ENCODE peak calls at places on chromosomes 16 and 17, in four cellular contexts. L is psoas muscle, A is HCT116, M is lung. P is an unnamed sample.
A peak's percentile ranks its signal among the peaks of the same experiment; 100 is the strongest.

GRCh38 chr17:10053976-10054551 is 144.3 kb downstream of the GAS7 start:
- DNase-seq in A (no peak), M (no peak), L (no peak), P (no peak)

GRCh38 chr16:85309656-85310587 is 197.7 kb upstream of the CIBAR2 start:
- DNase-seq in M (no peak), A (no peak), L (peak; percentile 87), P (no peak)

GRCh38 chr17:76157759-76158158 is 16.7 kb upstream of the FOXJ1 start:
- DNase-seq in A (no peak), M (no peak), L (no peak), P (no peak)

GRCh38 chr16:62665269-62665668 is 629.0 kb upstream of the CDH8 start:
- DNase-seq in A (no peak), L (no peak), M (no peak), P (no peak)

GRCh38 chr16:50451951-50452508 is 83.2 kb upstream of the BRD7 start:
- DNase-seq in L (no peak), M (no peak), A (no peak), P (no peak)

GRCh38 chr16:8589293-8590160 is 784 bp downstream of the TMEM114 start:
- DNase-seq in L (no peak), M (no peak), A (no peak), P (no peak)

GRCh38 chr16:80703391-80704071 is 100.9 kb downstream of the CDYL2 start:
- DNase-seq in L (no peak), A (no peak), M (peak; percentile 16), P (peak; percentile 77)

GRCh38 chr16:280991-281659 is 734 bp downstream of the ARHGDIG start:
- DNase-seq in L (peak; percentile 50), A (no peak), M (no peak), P (no peak)

GRCh38 chr16:10188236-10188635 is 6.0 kb upstream of the GRIN2A start:
- DNase-seq in A (no peak), M (no peak), L (no peak), P (no peak)

GRCh38 chr17:2171725-2172446 is 117.0 kb downstream of the HIC1 start:
- DNase-seq in L (peak; percentile 78), A (no peak), M (peak; percentile 79), P (no peak)

GRCh38 chr16:11029948-11030347 is 85.6 kb downstream of the CLEC16A start:
- DNase-seq in A (no peak), L (no peak), M (no peak), P (no peak)

GRCh38 chr16:56732832-56733231 is 2.9 kb downstream of the NUP93 start:
- DNase-seq in L (no peak), A (no peak), M (no peak), P (no peak)

GRCh38 chr16:81647527-81647926 is 131.6 kb upstream of the PLCG2 start:
- DNase-seq in M (no peak), L (no peak), A (peak; percentile 76), P (no peak)

GRCh38 chr17:72561680-72562079 is 440.9 kb downstream of the SOX9 start:
- DNase-seq in M (no peak), L (no peak), A (no peak), P (no peak)

GRCh38 chr16:3508736-3509135 is 7.9 kb downstream of the CLUAP1 start:
- DNase-seq in M (no peak), L (no peak), A (no peak), P (no peak)

GRCh38 chr16:69108069-69108904 is 2.8 kb downstream of the HAS3 start:
- DNase-seq in L (no peak), M (no peak), A (no peak), P (no peak)

GRCh38 chr16:69108905-69109252 is 3.4 kb downstream of the HAS3 start:
- DNase-seq in A (no peak), L (no peak), M (no peak), P (no peak)

GRCh38 chr16:69107311-69107962 is 2.0 kb downstream of the HAS3 start:
- DNase-seq in M (peak; percentile 51), L (peak; percentile 61), A (no peak), P (no peak)

GRCh38 chr16:69106491-69107291 is 1.2 kb downstream of the HAS3 start:
- DNase-seq in M (no peak), L (no peak), A (no peak), P (no peak)

DNA sequence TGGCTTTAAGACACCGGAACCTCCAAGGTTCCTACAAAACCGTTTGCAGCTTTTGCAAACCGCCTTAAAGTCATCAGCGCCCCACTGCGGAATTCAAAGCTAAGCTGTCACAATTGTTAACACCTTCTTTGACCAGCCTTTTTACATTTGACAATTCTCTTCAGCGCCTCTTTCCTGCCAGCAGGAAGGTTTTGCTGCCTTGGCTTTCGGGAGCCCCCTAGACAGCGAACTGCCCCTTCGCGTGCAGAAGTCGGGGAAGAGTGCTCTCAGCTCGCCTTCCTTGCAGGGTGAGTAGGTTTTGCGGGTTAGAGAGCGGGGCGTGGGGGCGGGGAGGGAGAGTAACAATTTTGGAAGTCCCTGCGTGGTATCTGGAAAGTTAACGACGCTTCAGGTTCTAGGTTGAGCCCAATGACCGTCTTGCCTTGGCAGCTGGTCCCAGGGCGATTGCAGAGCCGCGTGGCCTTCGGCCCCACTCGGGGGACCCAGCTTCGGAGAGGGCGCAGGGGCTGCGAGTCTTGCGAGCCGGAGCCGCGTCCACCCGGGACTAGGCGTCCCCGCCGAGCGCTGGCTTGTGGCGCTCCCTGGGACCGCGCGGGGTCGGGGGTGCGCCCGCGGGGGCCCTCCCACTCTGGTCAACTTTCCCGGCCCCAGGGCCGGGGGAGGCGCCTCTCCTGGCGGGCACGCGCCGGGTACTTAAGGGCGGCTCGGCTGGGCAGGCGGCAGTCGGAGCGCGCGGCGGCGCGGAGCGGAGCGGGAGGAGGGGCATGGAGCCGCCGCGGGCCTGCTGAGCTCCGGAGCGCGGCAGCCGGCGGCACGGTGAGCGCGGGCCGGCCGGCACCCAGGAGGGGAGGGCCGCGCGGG is at the start of gene HAS3:
- DNase-seq in A (peak; percentile 69), L (peak; percentile 78), M (peak; percentile 71), P (no peak)
- TF ChIP-seq CTCF in A (peak; percentile 88), L (peak; percentile 8), M (peak; percentile 1), P (peak; percentile 55)

GRCh38 chr17:13017623-13018462 is at the start of gene ELAC2:
- DNase-seq in L (peak; percentile 97), M (peak; percentile 98), A (peak; percentile 97), P (peak; percentile 99)
- TF ChIP-seq CTCF in L (peak; percentile 16), M (no peak), A (no peak), P (no peak)

GRCh38 chr17:69523252-69523861 is 108.9 kb downstream of the MAP2K6 start:
- DNase-seq in M (no peak), A (peak; percentile 28), L (no peak), P (no peak)

GRCh38 chr17:69528035-69528434 is 113.5 kb downstream of the MAP2K6 start:
- DNase-seq in M (no peak), L (no peak), A (no peak), P (no peak)

GRCh38 chr17:69524854-69525253 is 110.4 kb downstream of the MAP2K6 start:
- DNase-seq in M (no peak), A (no peak), L (no peak), P (no peak)

DNA sequence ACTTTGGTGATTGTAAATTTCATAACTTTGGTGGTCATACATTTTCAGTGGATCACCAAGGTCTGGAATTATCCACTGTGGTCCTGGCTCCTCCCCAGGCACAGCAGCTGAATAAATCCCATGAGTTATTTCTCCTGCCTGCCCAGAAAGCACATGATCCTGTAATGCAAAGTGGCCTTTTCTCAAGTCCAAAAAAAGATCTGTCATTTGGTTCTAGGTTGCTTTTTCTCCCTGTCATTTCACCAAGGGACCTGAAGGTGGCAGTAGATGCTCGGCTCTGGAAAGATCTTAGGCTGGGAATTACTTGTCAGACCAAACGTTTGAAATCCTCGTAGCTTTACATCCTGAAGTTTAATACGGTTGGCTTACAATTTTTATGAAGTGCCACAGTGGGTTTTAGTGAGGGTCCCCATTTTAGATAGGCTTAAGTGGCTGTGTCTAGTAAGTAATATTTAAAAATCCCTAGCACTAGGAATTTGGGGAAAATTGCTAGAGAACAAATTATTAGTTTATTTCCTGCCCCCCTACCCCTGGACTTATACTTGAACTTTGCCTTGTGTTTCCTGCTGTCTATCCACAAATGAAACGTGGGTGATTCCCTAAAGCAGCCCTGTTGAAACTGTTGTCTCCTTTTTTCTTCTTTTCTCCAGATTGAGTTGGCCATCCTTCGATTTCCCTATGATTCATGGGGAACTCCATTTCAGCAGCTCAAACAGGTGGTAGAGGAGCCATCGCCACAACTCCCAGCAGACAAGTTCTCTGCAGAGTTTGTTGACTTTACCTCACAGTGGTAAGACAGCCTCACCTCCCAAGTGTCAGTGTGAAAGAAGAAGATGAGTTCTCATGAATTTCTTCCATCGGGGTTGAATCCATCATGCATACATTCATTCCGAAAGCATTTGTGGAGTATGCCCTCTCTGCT is 111.7 kb downstream of the MAP2K6 start:
- DNase-seq in A (peak; percentile 73), L (peak; percentile 75), M (no peak), P (no peak)
- TF ChIP-seq CTCF in A (peak; percentile 72), L (peak; percentile 92), M (peak; percentile 59), P (peak; percentile 91)

GRCh38 chr17:63848834-63849689 is 6.6 kb upstream of the SMARCD2 start:
- DNase-seq in A (peak; percentile 99), L (peak; percentile 98), M (peak; percentile 95), P (peak; percentile 93)
- TF ChIP-seq CTCF in A (no peak), L (peak; percentile 59), M (peak; percentile 48), P (peak; percentile 55)